ENCODE peak calls at places on chromosomes 6 and 20, in ten cellular contexts. E, D, G, L, H, J, X, V, W and F are unnamed samples.

GRCh38 chr20:21518292-21518991 is 4.6 kb upstream of the NKX2-2 start:
- DNase-seq in E (no peak), D (no peak), G (no peak), L (no peak), H (no peak), J (no peak), X (no peak), V (no peak), W (no peak), F (no peak)

GRCh38 chr20:24917797-24918578 is 31.1 kb upstream of the CST7 start:
- DNase-seq in E (peak; percentile 33), D (peak; percentile 78), G (peak; percentile 77), L (peak; percentile 86), H (peak; percentile 60), J (peak; percentile 92), X (peak; percentile 62), V (peak; percentile 43), W (peak; percentile 83), F (peak; percentile 68)

GRCh38 chr6:170011233-170012142 is 260.1 kb downstream of the ERMARD start:
- DNase-seq in E (no peak), D (no peak), G (no peak), L (no peak), H (no peak), J (no peak), X (no peak), V (peak; percentile 31), W (no peak), F (no peak)

GRCh38 chr6:19759117-19759880 is 77.9 kb upstream of the ID4 start:
- DNase-seq in E (peak; percentile 24), D (peak; percentile 56), G (no peak), L (no peak), H (peak; percentile 96), J (peak; percentile 30), X (peak; percentile 88), V (no peak), W (no peak), F (no peak)

GRCh38 chr6:109864050-109864449 is 114.1 kb upstream of the GPR6 start:
- DNase-seq in E (no peak), D (no peak), G (no peak), L (no peak), H (no peak), J (no peak), X (no peak), V (no peak), W (no peak), F (no peak)

GRCh38 chr20:1861347-1861987 is 33.7 kb upstream of the SIRPA start:
- DNase-seq in E (no peak), D (no peak), G (no peak), L (no peak), H (no peak), J (no peak), X (peak; percentile 40), V (no peak), W (no peak), F (peak; percentile 37)

GRCh38 chr20:37911838-37912273 is 8.9 kb downstream of the VSTM2L start:
- DNase-seq in E (no peak), D (peak; percentile 61), G (no peak), L (no peak), H (peak; percentile 38), J (peak; percentile 54), X (peak; percentile 69), V (peak; percentile 81), W (peak; percentile 46), F (peak; percentile 30)

GRCh38 chr6:107419747-107420146 is 39.6 kb downstream of the PDSS2 start:
- DNase-seq in E (no peak), D (peak; percentile 45), G (no peak), L (no peak), H (peak; percentile 60), J (no peak), X (no peak), V (no peak), W (no peak), F (no peak)

GRCh38 chr6:38610050-38610619 is 29.6 kb downstream of the BTBD9 start:
- DNase-seq in E (no peak), D (peak; percentile 28), G (no peak), L (no peak), H (no peak), J (no peak), X (no peak), V (no peak), W (no peak), F (no peak)

GRCh38 chr6:45812937-45813336 is 202.7 kb downstream of the CLIC5 start:
- DNase-seq in E (no peak), D (peak; percentile 63), G (no peak), L (peak; percentile 34), H (peak; percentile 47), J (no peak), X (no peak), V (no peak), W (no peak), F (no peak)

GRCh38 chr6:109623288-109623687 is 67.7 kb downstream of the AK9 start:
- DNase-seq in E (no peak), D (no peak), G (no peak), L (no peak), H (no peak), J (no peak), X (no peak), V (no peak), W (no peak), F (no peak)

GRCh38 chr6:10082385-10082784 is 332.5 kb downstream of the TFAP2A start:
- DNase-seq in E (no peak), D (no peak), G (no peak), L (no peak), H (peak; percentile 56), J (no peak), X (peak; percentile 51), V (no peak), W (peak; percentile 12), F (no peak)

GRCh38 chr6:139490482-139490881 is 116.0 kb upstream of the CITED2 start:
- DNase-seq in E (no peak), D (no peak), G (no peak), L (no peak), H (peak; percentile 9), J (no peak), X (peak; percentile 46), V (no peak), W (peak; percentile 85), F (peak; percentile 24)

GRCh38 chr6:150142304-150142656 is 564 bp upstream of the PPP1R14C start:
- DNase-seq in E (no peak), D (peak; percentile 43), G (peak; percentile 44), L (peak; percentile 20), H (peak; percentile 25), J (peak; percentile 86), X (peak; percentile 65), V (no peak), W (no peak), F (peak; percentile 47)

GRCh38 chr20:59273699-59274380 is 26.6 kb upstream of the EDN3 start:
- DNase-seq in E (no peak), D (no peak), G (no peak), L (no peak), H (no peak), J (no peak), X (no peak), V (no peak), W (no peak), F (no peak)

GRCh38 chr20:61299613-61300012 is 47.6 kb downstream of the CDH4 start:
- DNase-seq in E (no peak), D (no peak), G (no peak), L (no peak), H (peak; percentile 15), J (no peak), X (peak; percentile 17), V (no peak), W (no peak), F (no peak)

GRCh38 chr6:159720708-159721107 is 6.6 kb upstream of the WTAP start:
- DNase-seq in E (no peak), D (peak; percentile 34), G (no peak), L (peak; percentile 44), H (peak; percentile 49), J (peak; percentile 58), X (peak; percentile 29), V (no peak), W (peak; percentile 76), F (no peak)

GRCh38 chr6:10425973-10426780 is 11.3 kb upstream of the TFAP2A start:
- DNase-seq in E (no peak), D (no peak), G (no peak), L (peak; percentile 60), H (peak; percentile 75), J (peak; percentile 76), X (peak; percentile 83), V (no peak), W (no peak), F (peak; percentile 38)

GRCh38 chr20:35506872-35507638 is 22.4 kb downstream of the C20orf173 start:
- DNase-seq in E (no peak), D (no peak), G (no peak), L (no peak), H (peak; percentile 79), J (peak; percentile 19), X (peak; percentile 78), V (no peak), W (no peak), F (no peak)

GRCh38 chr6:40383348-40384115 is 203.6 kb downstream of the LRFN2 start:
- DNase-seq in E (no peak), D (no peak), G (no peak), L (no peak), H (no peak), J (no peak), X (no peak), V (no peak), W (no peak), F (no peak)

GRCh38 chr6:5173862-5174643 is 86.7 kb downstream of the LYRM4 start:
- DNase-seq in E (no peak), D (no peak), G (no peak), L (no peak), H (no peak), J (no peak), X (peak; percentile 68), V (no peak), W (no peak), F (peak; percentile 21)

GRCh38 chr6:138038148-138038870 is 68.9 kb downstream of the PERP start:
- DNase-seq in E (no peak), D (no peak), G (no peak), L (no peak), H (no peak), J (no peak), X (no peak), V (no peak), W (no peak), F (no peak)

GRCh38 chr6:24780206-24780605 is 5.5 kb downstream of the GMNN start:
- DNase-seq in E (no peak), D (no peak), G (no peak), L (no peak), H (no peak), J (peak; percentile 36), X (peak; percentile 57), V (no peak), W (no peak), F (no peak)